ENCODE peak calls at places on chromosomes 2 and 18, in six cellular contexts. H, R, E, Q, S and G are unnamed samples. For H3K4me1 and H3K27me3, the result is how much of the 10 kb centered on the place peaks cover.

GRCh38 chr2:11822746-11823411 is 76.4 kb downstream of the LPIN1 start:
- DNase-seq in H (no peak), R (no peak), E (no peak), Q (peak), S (no peak), G (no peak)

GRCh38 chr2:128722469-128722868 is 403.8 kb upstream of the HS6ST1 start:
- DNase-seq in H (no peak), R (no peak), E (no peak), Q (no peak), S (no peak), G (no peak)

GRCh38 chr2:25673170-25674002 is at the start of gene DTNB:
- DNase-seq in H (peak), R (peak), E (peak), Q (peak), S (peak), G (peak)

GRCh38 chr2:204228169-204228940 is 291.8 kb downstream of the ICOS start:
- DNase-seq in H (no peak), R (no peak), E (peak), Q (no peak), S (no peak), G (no peak)

GRCh38 chr2:148338544-148338943 is 306.0 kb upstream of the EPC2 start:
- DNase-seq in H (no peak), R (no peak), E (no peak), Q (peak), S (no peak), G (no peak)

GRCh38 chr2:200032895-200033294 is 77.5 kb downstream of the MAIP1 start:
- DNase-seq in H (no peak), R (no peak), E (no peak), Q (no peak), S (no peak), G (no peak)

GRCh38 chr18:74906189-74906588 is 302.8 kb downstream of the PTGR3 start:
- DNase-seq in H (no peak), R (no peak), E (no peak), Q (peak), S (no peak), G (no peak)

GRCh38 chr2:169480079-169480465 is 778 bp downstream of the BBS5 start:
- DNase-seq in H (no peak), R (no peak), E (no peak), Q (peak), S (no peak), G (no peak)

GRCh38 chr2:37302701-37303252 is 21.9 kb downstream of the PRKD3 start:
- DNase-seq in H (no peak), R (no peak), E (no peak), Q (no peak), S (no peak), G (no peak)

GRCh38 chr2:102002229-102002628 is 10.5 kb downstream of the IL1R2 start:
- DNase-seq in H (no peak), R (no peak), E (no peak), Q (no peak), S (no peak), G (no peak)

GRCh38 chr2:8488001-8488738 is 193.7 kb upstream of the ID2 start:
- DNase-seq in H (peak), R (no peak), E (no peak), Q (no peak), S (peak), G (no peak)

GRCh38 chr2:102226171-102226570 is 39.3 kb downstream of the IL1RL2 start:
- DNase-seq in H (no peak), R (no peak), E (no peak), Q (no peak), S (no peak), G (no peak)

GRCh38 chr18:22467760-22468553 is 50.2 kb upstream of the CTAGE1 start:
- DNase-seq in H (no peak), R (no peak), E (no peak), Q (peak), S (no peak), G (no peak)

GRCh38 chr2:160869411-160869810 is 290.8 kb upstream of the TANK start:
- DNase-seq in H (no peak), R (no peak), E (no peak), Q (peak), S (no peak), G (no peak)
- H3K27ac ChIP-seq in H (no peak), R (no peak), E (no peak), Q (peak), S (no peak), G (no peak)

GRCh38 chr2:75606851-75607798 is 39.5 kb upstream of the MRPL19 start:
- DNase-seq in H (no peak), R (no peak), E (no peak), Q (peak), S (no peak), G (no peak)
- H3K4me1 ChIP-seq in H (under half), R (under half), E (under half), Q (under half), S (under half), G (under half)

GRCh38 chr18:65786400-65786948 is 35.7 kb downstream of the CDH7 start:
- DNase-seq in H (no peak), R (no peak), E (no peak), Q (no peak), S (no peak), G (no peak)

GRCh38 chr18:65788373-65788772 is 37.6 kb downstream of the CDH7 start:
- DNase-seq in H (no peak), R (peak), E (no peak), Q (no peak), S (no peak), G (no peak)

DNA sequence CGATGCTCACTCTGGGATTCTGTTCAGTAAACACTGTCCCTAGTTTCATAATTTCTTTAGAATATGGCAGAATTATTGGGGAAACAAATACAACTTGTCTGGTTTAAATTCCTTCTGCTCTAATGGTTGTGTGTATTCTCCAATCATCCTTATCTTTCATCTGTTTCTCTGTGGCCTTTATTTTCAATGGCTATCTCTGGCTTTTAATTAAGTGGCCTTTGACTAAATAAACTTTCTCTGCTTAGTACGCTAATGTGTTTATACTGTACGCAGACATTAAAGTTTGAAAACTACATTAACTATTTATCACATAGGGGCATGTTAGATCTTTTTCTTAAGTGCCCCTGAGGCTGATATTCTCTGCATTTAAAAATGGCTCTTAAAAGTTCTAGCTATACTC is 40.9 kb downstream of the CDH7 start:
- DNase-seq in H (no peak), R (no peak), E (no peak), Q (no peak), S (no peak), G (no peak)
- H3K27me3 ChIP-seq in H (under half), R (under half), E (under half), Q (under half), S (under half), G (under half)

GRCh38 chr2:9951272-9951521 is 296 bp upstream of the GRHL1 start:
- DNase-seq in H (no peak), R (no peak), E (no peak), Q (no peak), S (no peak), G (no peak)
- H3K27ac ChIP-seq in H (peak), R (no peak), E (no peak), Q (no peak), S (peak), G (peak)

GRCh38 chr18:25786778-25787177 is 303.6 kb downstream of the SS18 start:
- DNase-seq in H (no peak), R (no peak), E (no peak), Q (peak), S (no peak), G (no peak)

DNA sequence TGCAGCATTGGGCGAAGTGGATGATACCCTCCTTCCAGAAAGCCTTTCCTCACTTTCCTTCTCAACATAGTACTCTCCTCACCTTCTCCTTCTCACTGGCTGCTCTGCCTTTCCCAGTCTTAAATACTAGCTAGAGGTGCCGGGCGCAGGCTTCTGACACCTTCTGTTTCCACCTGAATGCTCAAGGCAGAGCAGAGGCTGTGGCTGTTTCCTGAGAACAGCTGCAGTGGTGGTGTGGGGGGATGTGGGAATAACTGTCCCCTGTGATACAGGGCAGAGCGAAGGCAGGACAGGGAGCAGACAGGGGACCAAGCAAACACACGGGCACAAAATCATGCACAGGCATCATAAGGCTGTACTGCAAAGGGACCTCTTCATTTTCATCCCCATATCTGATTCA is 303.1 kb downstream of the SS18 start:
- DNase-seq in H (no peak), R (no peak), E (no peak), Q (no peak), S (no peak), G (no peak)
- H3K4me1 ChIP-seq in H (under half), R (under half), E (under half), Q (under half), S (under half), G (under half)

DNA sequence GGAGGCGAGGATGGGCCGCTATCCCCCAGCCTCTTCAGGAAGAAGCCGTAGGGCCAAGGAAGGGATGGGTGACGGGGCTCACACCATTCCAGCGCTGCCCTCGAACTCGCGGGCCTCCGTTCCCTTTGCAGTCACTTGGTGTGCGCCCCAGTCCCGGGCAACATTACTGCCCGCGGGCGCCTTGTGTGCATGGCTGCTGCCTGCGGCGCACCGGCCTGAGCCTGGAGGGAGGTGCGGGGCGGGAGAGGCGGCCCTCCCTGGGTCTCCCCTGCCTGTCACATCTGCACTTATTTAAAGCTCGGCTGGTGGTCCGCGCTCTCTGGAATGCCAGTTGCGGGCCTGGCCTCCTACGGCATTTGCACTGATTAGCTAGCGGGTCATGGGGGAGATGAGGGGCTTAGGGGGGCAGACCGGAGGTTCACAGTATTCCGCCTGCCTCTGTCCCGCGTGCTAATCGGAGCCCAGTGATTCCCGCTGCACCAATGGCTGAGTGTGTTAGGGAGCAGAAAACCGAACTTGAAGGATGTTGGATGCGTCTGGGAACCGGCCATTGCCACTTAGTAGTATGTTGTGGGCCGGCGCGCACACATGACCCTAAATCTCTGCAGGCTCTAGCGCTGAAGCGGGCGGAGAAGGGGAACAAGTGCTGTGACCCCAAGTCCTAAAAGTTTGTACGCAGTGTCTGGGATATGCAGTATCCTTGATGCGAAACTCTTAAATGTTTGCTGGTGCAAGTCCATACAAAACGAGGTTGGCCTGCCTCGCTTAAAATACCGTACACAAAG is 161.1 kb upstream of the SIX2 start:
- DNase-seq in H (no peak), R (no peak), E (peak), Q (no peak), S (no peak), G (no peak)
- H3K27me3 ChIP-seq in H (under half), R (under half), E (half or more), Q (half or more), S (under half), G (half or more)

GRCh38 chr2:21067125-21067524 is 23.3 kb upstream of the APOB start:
- DNase-seq in H (no peak), R (no peak), E (no peak), Q (no peak), S (no peak), G (no peak)

GRCh38 chr2:21067863-21068537 is 24.1 kb upstream of the APOB start:
- DNase-seq in H (no peak), R (no peak), E (no peak), Q (no peak), S (no peak), G (no peak)

GRCh38 chr2:21069746-21070145 is 25.9 kb upstream of the APOB start:
- DNase-seq in H (no peak), R (no peak), E (no peak), Q (no peak), S (no peak), G (no peak)

GRCh38 chr2:21072477-21073242 is 28.8 kb upstream of the APOB start:
- DNase-seq in H (no peak), R (no peak), E (no peak), Q (no peak), S (no peak), G (no peak)

GRCh38 chr2:21070322-21071257 is 26.7 kb upstream of the APOB start:
- DNase-seq in H (no peak), R (no peak), E (no peak), Q (no peak), S (no peak), G (no peak)
- H3K27ac ChIP-seq in H (no peak), R (no peak), E (no peak), Q (no peak), S (no peak), G (no peak)

DNA sequence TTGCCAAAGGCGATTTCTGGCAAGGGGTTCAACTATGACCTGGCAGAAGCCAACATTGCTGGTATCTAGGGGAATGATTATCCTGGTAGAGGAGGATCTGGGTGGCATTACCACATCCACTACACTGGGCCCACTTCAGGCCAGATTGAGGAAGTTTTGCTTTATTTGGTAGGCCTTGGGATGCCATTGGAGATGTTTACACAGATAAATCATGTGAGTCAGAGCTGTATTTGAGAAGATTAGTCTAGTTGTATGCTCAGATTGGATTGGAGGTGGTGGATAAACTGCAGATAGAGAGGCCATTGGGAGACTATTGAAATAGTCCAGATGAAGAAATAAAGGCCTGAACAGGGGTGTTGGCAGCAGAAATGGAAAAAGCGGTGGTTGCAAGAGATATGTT is 81.6 kb downstream of the EFEMP1 start:
- DNase-seq in H (no peak), R (no peak), E (no peak), Q (peak), S (no peak), G (no peak)
- H3K4me1 ChIP-seq in H (under half), R (under half), E (under half), Q (under half), S (under half), G (under half)

GRCh38 chr2:44799754-44800153 is 141.7 kb upstream of the SIX3 start:
- DNase-seq in H (no peak), R (no peak), E (no peak), Q (no peak), S (no peak), G (no peak)
- H3K27me3 ChIP-seq in H (under half), R (under half), E (half or more), Q (half or more), S (under half), G (half or more)

GRCh38 chr2:179226203-179226960 is 38.2 kb downstream of the SESTD1 start:
- DNase-seq in H (peak), R (no peak), E (no peak), Q (no peak), S (no peak), G (no peak)
- H3K27ac ChIP-seq in H (no peak), R (no peak), E (no peak), Q (no peak), S (no peak), G (no peak)